ENCODE peak calls at places on chromosomes 5 and 9, in four cellular contexts. One of them, this sample, is unnamed.

GRCh38 chr5:168656633-168657032 is 77.5 kb upstream of the PANK3 start:
- DNase-seq in A172: no peak
- DNase-seq in head of caudate nucleus: no peak
- DNase-seq in cardiac fibroblast: peak
- DNase-seq in this sample: no peak

GRCh38 chr9:95088421-95089161 is 228.9 kb downstream of the FANCC start:
- DNase-seq in A172: peak
- DNase-seq in head of caudate nucleus: no peak
- DNase-seq in cardiac fibroblast: no peak
- DNase-seq in this sample: peak

GRCh38 chr9:115000217-115000639 is 69.8 kb upstream of the TNFSF8 start:
- DNase-seq in cardiac fibroblast: no peak
- DNase-seq in A172: peak
- DNase-seq in head of caudate nucleus: no peak
- DNase-seq in this sample: no peak

GRCh38 chr9:129141066-129142041 is 30.1 kb downstream of the PTPA start:
- DNase-seq in A172: peak
- DNase-seq in cardiac fibroblast: peak
- DNase-seq in head of caudate nucleus: no peak
- DNase-seq in this sample: peak

GRCh38 chr5:6043491-6044310 is 334.6 kb downstream of the MED10 start:
- DNase-seq in cardiac fibroblast: no peak
- DNase-seq in head of caudate nucleus: no peak
- DNase-seq in A172: no peak
- DNase-seq in this sample: no peak

GRCh38 chr9:6564370-6564769 is 81.2 kb downstream of the GLDC start:
- DNase-seq in A172: peak
- DNase-seq in cardiac fibroblast: peak
- DNase-seq in head of caudate nucleus: no peak
- DNase-seq in this sample: no peak

GRCh38 chr9:133273819-133274218 is 1.2 kb downstream of the ABO start:
- DNase-seq in cardiac fibroblast: no peak
- DNase-seq in head of caudate nucleus: no peak
- DNase-seq in A172: no peak
- DNase-seq in this sample: no peak

GRCh38 chr5:72280655-72281069 is 39.4 kb downstream of the MRPS27 start:
- DNase-seq in head of caudate nucleus: peak
- DNase-seq in cardiac fibroblast: peak
- DNase-seq in A172: peak
- DNase-seq in this sample: no peak

GRCh38 chr9:69697475-69697874 is 25.3 kb upstream of the APBA1 start:
- DNase-seq in cardiac fibroblast: no peak
- DNase-seq in A172: no peak
- DNase-seq in head of caudate nucleus: no peak
- DNase-seq in this sample: no peak

GRCh38 chr5:95332179-95332578 is 47.3 kb upstream of the MCTP1 start:
- DNase-seq in A172: no peak
- DNase-seq in head of caudate nucleus: no peak
- DNase-seq in cardiac fibroblast: no peak
- DNase-seq in this sample: no peak

GRCh38 chr5:134070648-134070978 is 43.9 kb upstream of the TCF7 start:
- DNase-seq in A172: no peak
- DNase-seq in head of caudate nucleus: no peak
- DNase-seq in cardiac fibroblast: peak
- DNase-seq in this sample: no peak

GRCh38 chr9:130861372-130862180 is 26.5 kb downstream of the ABL1 start:
- DNase-seq in A172: no peak
- DNase-seq in head of caudate nucleus: no peak
- DNase-seq in cardiac fibroblast: no peak
- DNase-seq in this sample: no peak

GRCh38 chr5:86861514-86861913 is 243.8 kb downstream of the COX7C start:
- DNase-seq in A172: no peak
- DNase-seq in cardiac fibroblast: no peak
- DNase-seq in head of caudate nucleus: peak
- DNase-seq in this sample: no peak

GRCh38 chr5:56311306-56311904 is 78.3 kb upstream of the ANKRD55 start:
- DNase-seq in A172: no peak
- DNase-seq in head of caudate nucleus: no peak
- DNase-seq in cardiac fibroblast: no peak
- DNase-seq in this sample: no peak

This sample was measured in body of pancreas.